ENCODE peak calls at places on chromosomes 12 and 14, in four cellular contexts. R is GOT3, P is hypothalamus, J is fibroblast of gingiva. O is an unnamed sample.

GRCh38 chr12:132474237-132474741 is 15.7 kb upstream of the FBRSL1 start:
- DNase-seq in P (no peak), J (no peak), R (no peak), O (no peak)

GRCh38 chr14:85316701-85317100 is 213.2 kb upstream of the FLRT2 start:
- DNase-seq in J (peak; percentile 62), R (no peak), P (no peak), O (no peak)

GRCh38 chr14:72952171-72952570 is 25.9 kb downstream of the DCAF4 start:
- DNase-seq in P (no peak), J (no peak), R (no peak), O (no peak)

GRCh38 chr12:41981758-41982157 is 162.9 kb downstream of the GXYLT1 start:
- DNase-seq in J (peak; percentile 49), R (no peak), P (no peak), O (no peak)

GRCh38 chr14:93068721-93069120 is 47.0 kb downstream of the ITPK1 start:
- DNase-seq in P (no peak), J (no peak), R (no peak), O (peak; percentile 57)

GRCh38 chr12:109517619-109518018 is 40.2 kb downstream of the UBE3B start:
- DNase-seq in P (no peak), R (no peak), J (no peak), O (no peak)

GRCh38 chr14:93956082-93956481 is 20.3 kb downstream of the ASB2 start:
- DNase-seq in R (no peak), J (no peak), P (no peak), O (no peak)

GRCh38 chr12:50220357-50221061 is 53.3 kb upstream of the CERS5 start:
- DNase-seq in P (no peak), J (peak; percentile 77), R (no peak), O (no peak)

GRCh38 chr14:36666416-36667206 is 5.0 kb downstream of the PAX9 start:
- DNase-seq in R (no peak), P (no peak), J (no peak), O (no peak)

GRCh38 chr12:120584343-120585149 is 3.3 kb upstream of the POP5 start:
- DNase-seq in P (no peak), J (peak; percentile 20), R (no peak), O (peak; percentile 34)

GRCh38 chr12:11598900-11599299 is 50.6 kb upstream of the ETV6 start:
- DNase-seq in R (no peak), P (no peak), J (no peak), O (no peak)

GRCh38 chr12:116346222-116346621 is 68.7 kb upstream of the MED13L start:
- DNase-seq in J (no peak), P (no peak), R (no peak), O (no peak)

GRCh38 chr14:68404652-68405183 is 388.1 kb downstream of the ZFP36L1 start:
- DNase-seq in P (no peak), J (no peak), R (no peak), O (no peak)

GRCh38 chr12:38736821-38737220 is 168.6 kb downstream of the CPNE8 start:
- DNase-seq in P (no peak), R (no peak), J (no peak), O (no peak)

GRCh38 chr12:33044447-33044846 is 147.9 kb upstream of the PKP2 start:
- DNase-seq in P (no peak), R (no peak), J (no peak), O (no peak)

GRCh38 chr12:3107071-3107583 is 29.9 kb downstream of the TSPAN9 start:
- DNase-seq in P (no peak), J (peak; percentile 51), R (no peak), O (no peak)

GRCh38 chr12:13173537-13173936 is 23.0 kb upstream of the EMP1 start:
- DNase-seq in P (peak; percentile 30), J (peak; percentile 94), R (peak; percentile 43), O (peak; percentile 25)

GRCh38 chr12:11795910-11796459 is 146.5 kb downstream of the ETV6 start:
- DNase-seq in J (peak; percentile 40), P (no peak), R (no peak), O (no peak)

GRCh38 chr14:44995196-44995595 is 33.2 kb downstream of the TOGARAM1 start:
- DNase-seq in J (no peak), R (no peak), P (no peak), O (no peak)

GRCh38 chr14:100190126-100190525 is 30.7 kb upstream of the DEGS2 start:
- DNase-seq in R (no peak), P (no peak), J (no peak), O (no peak)

GRCh38 chr14:73861060-73861459 is 9.4 kb downstream of the PTGR2 start:
- DNase-seq in R (no peak), J (no peak), P (no peak), O (no peak)

GRCh38 chr14:68426661-68427549 is 366.0 kb downstream of the ZFP36L1 start:
- DNase-seq in J (no peak), P (no peak), R (no peak), O (no peak)

O was measured in occipital lobe.